ENCODE peak calls at places on chromosomes 1 and 21, in seven cellular contexts. Q is GM23248, T is AG09309, W is DND-41, O is aorta, B is choroid plexus epithelial cell, J is fibroblast of the aortic adventitia. E is an unnamed sample.

GRCh38 chr1:27597036-27597435 is 6.9 kb downstream of the AHDC1 start:
- DNase-seq in Q (no peak), T (no peak), W (no peak), O (no peak), B (no peak), J (no peak), E (no peak)

GRCh38 chr1:214864896-214865688 is 217.4 kb upstream of the KCNK2 start:
- DNase-seq in Q (peak), T (no peak), W (no peak), O (no peak), B (peak), J (peak), E (no peak)

GRCh38 chr1:2180297-2181245 is 14.0 kb downstream of the FAAP20 start:
- DNase-seq in Q (peak), T (no peak), W (no peak), O (no peak), B (no peak), J (no peak), E (no peak)

GRCh38 chr1:76140227-76140626 is 65.7 kb downstream of the ST6GALNAC3 start:
- DNase-seq in Q (no peak), T (no peak), W (no peak), O (no peak), B (no peak), J (no peak), E (no peak)

GRCh38 chr1:205263580-205264190 is 35.9 kb downstream of the TMCC2 start:
- DNase-seq in Q (peak), T (no peak), W (no peak), O (no peak), B (peak), J (peak), E (no peak)

GRCh38 chr1:214623430-214623829 is 20.4 kb downstream of the CENPF start:
- DNase-seq in Q (peak), T (no peak), W (no peak), O (no peak), B (no peak), J (no peak), E (no peak)

GRCh38 chr1:58896211-58897183 is 112.7 kb upstream of the JUN start:
- DNase-seq in Q (peak), T (no peak), W (no peak), O (peak), B (peak), J (peak), E (no peak)

GRCh38 chr1:29832936-29833335 is 596.6 kb downstream of the PTPRU start:
- DNase-seq in Q (no peak), T (no peak), W (no peak), O (no peak), B (no peak), J (no peak), E (no peak)

GRCh38 chr21:41895643-41896493 is 16.7 kb upstream of the PRDM15 start:
- DNase-seq in Q (no peak), T (no peak), W (no peak), O (no peak), B (peak), J (no peak), E (peak)

GRCh38 chr1:118304722-118305344 is 119.8 kb upstream of the SPAG17 start:
- DNase-seq in Q (peak), T (no peak), W (no peak), O (no peak), B (peak), J (peak), E (peak)

GRCh38 chr1:151368745-151369610 is 3.5 kb downstream of the SELENBP1 start:
- DNase-seq in Q (no peak), T (no peak), W (no peak), O (no peak), B (no peak), J (no peak), E (no peak)

GRCh38 chr1:30887485-30888315 is 20.9 kb downstream of the SDC3 start:
- DNase-seq in Q (peak), T (peak), W (no peak), O (no peak), B (peak), J (peak), E (no peak)

GRCh38 chr1:25819496-25820246 is at the start of gene MTFR1L:
- DNase-seq in Q (peak), T (no peak), W (peak), O (peak), B (peak), J (peak), E (peak)

GRCh38 chr1:25818569-25818968 is 1.2 kb upstream of the MTFR1L start:
- DNase-seq in Q (peak), T (no peak), W (no peak), O (no peak), B (no peak), J (no peak), E (no peak)

GRCh38 chr1:25820247-25821111 is 725 bp downstream of the MTFR1L start:
- DNase-seq in Q (peak), T (no peak), W (peak), O (peak), B (peak), J (peak), E (peak)

GRCh38 chr1:25816112-25816718 is 3.5 kb upstream of the MTFR1L start:
- DNase-seq in Q (no peak), T (no peak), W (no peak), O (no peak), B (no peak), J (no peak), E (no peak)

DNA sequence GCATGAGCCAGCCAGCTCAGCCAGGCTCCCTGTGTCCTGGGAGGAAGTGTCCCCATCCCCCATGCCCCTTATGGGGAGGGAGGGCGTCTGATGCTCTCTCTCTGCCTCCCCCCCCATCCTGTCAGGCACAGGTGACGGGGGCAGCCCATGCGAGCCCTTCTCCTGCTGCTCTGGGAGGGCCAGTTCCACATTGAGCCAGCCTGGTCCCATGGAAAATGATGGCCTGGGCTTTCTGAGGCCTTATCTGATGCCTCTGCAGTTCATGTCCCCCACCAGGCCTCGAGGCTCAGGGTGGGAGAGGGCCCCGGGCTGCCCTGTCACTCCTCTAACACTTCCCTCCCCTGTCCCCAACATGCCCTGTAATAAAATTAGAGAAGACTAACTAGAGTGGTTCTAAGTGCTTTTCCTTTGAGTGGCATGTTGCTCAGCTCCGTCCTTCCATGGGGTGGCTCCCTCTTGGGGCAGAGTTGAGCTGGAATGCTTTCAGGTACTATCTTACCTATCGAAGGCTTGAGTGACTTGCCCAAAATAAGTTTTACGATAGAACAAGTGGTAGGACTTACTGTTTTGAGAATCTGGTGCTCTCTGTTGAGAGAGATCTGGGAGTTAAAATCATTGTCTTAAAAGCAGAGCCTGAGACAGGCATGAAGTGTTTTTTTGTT is 1.8 kb upstream of the MTFR1L start:
- DNase-seq in Q (no peak), T (no peak), W (no peak), O (no peak), B (no peak), J (no peak), E (no peak)
- H3K4me3 ChIP-seq in Q (peak), T (no peak), W (no peak), O (no peak), B (no peak), J (no peak), E (no peak)

DNA sequence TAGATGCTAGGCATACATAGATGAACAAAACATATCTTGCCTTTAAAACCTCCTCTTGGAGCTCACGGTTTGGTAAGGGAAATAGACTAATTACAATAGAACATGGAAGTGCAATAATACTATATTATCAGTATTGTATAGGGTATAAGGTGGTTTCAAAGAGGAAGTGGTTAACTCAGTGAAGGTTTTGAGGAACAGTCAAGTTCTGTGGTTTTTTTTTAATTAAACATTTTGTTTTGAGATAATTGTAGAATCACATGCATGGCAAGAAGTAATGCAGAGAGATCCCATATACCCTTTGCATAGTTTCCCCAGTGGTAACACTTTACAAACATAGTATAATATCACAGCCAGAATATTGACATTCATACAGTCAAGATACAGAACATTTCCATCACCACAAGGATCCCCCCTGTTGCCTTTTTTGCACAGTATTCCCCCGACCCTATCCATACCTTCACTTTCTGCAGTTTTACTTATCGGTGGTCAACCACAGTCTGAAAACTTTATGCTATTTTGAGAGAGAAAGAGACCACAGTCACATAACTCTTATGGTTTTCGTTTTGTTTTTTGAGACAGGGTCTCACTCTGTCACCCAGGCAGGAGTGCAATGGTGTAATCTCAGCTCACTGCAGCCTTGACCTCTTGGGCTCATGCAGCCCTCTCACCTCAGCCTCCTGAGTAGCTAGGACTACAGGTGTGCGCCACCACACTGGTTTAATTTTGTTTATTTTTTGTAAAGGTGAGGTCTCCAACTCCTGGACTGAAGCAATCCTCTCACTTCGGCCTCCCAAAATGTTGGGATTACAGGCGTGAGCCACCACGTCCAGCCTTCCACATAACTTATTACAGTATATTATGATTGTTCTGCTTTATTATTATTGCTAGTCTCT is 60.5 kb upstream of the KIAA1614 start:
- DNase-seq in Q (no peak), T (no peak), W (peak), O (no peak), B (no peak), J (no peak), E (peak)
- H3K4me3 ChIP-seq in Q (no peak), T (no peak), W (no peak), O (no peak), B (no peak), J (no peak), E (no peak)

DNA sequence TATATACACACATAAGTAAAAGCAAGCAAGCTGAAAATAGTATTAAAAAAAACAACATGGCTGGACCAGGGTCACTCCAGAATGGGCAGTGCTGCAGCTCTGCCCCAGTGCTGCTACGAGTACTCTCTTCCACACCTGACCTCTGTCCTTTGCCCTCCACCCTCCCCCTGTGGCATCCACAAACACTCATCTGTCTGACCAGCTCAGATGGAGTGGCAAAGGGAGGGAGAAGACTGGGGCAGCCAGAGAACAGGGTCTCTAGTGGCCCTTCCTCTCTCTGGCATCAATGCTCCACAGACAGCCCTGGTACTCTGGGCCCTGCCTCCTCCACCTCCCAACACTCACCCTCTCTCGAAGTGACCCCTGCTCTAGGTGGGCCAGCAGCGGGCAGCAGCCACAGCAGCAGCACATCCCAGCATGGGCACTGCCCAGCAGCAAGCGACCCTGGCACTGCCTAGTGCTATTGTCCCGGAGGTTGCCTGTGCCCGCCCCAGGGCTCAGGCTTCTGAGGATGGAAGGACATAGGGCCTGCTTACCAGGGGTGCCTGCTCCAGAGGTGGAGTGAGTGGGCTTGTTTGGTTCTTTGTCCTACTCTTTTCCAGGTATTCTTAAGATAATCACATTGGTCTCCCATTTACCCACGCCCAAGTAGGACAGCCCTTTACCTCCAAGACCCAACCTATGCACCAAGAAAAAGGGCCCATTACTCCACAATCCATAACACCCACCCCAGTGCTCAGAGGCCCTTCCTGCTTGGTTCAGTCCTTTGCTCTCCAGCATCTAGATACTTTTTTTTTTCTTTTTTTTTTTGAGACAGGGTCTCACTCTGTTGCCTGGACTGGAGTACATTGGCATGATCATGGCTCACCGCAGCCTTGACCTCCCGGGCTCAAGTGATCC is 6.2 kb downstream of the ARHGEF2 start:
- DNase-seq in Q (no peak), T (no peak), W (no peak), O (no peak), B (no peak), J (no peak), E (no peak)
- H3K4me3 ChIP-seq in Q (no peak), T (no peak), W (no peak), O (no peak), B (no peak), J (no peak), E (no peak)

DNA sequence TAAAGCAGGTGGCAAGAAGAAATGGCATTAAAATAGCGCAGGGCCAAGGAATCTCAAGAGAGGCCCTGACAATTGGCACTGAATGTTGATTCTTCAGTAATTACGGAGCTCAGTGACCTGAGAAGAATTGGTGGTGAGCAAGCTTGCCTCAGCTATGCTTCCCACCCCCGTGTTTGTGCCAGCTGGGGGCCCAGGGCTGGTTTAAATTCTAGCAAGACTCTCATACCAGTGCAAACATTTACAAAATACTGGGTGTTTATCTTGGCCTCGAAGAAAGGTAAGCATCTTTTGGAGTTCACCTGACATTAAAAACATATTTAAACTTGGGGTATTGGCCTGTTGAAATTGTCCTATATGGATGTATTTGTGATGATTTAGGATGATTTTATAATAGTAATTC is 296.7 kb upstream of the USP25 start:
- DNase-seq in Q (no peak), T (no peak), W (no peak), O (no peak), B (no peak), J (no peak), E (no peak)
- H3K4me3 ChIP-seq in Q (no peak), T (no peak), W (no peak), O (no peak), B (no peak), J (no peak), E (no peak)

GRCh38 chr1:88175120-88175630 is 508.9 kb upstream of the PKN2 start:
- DNase-seq in Q (no peak), T (no peak), W (no peak), O (no peak), B (no peak), J (no peak), E (no peak)
- H3K4me3 ChIP-seq in Q (no peak), T (no peak), W (no peak), O (no peak), B (no peak), J (no peak), E (no peak)

GRCh38 chr1:61491497-61491896 is 233.4 kb downstream of the TM2D1 start:
- DNase-seq in Q (no peak), T (no peak), W (no peak), O (no peak), B (peak), J (peak), E (no peak)
- H3K4me3 ChIP-seq in Q (no peak), T (no peak), W (no peak), O (no peak), B (no peak), J (no peak), E (no peak)

DNA sequence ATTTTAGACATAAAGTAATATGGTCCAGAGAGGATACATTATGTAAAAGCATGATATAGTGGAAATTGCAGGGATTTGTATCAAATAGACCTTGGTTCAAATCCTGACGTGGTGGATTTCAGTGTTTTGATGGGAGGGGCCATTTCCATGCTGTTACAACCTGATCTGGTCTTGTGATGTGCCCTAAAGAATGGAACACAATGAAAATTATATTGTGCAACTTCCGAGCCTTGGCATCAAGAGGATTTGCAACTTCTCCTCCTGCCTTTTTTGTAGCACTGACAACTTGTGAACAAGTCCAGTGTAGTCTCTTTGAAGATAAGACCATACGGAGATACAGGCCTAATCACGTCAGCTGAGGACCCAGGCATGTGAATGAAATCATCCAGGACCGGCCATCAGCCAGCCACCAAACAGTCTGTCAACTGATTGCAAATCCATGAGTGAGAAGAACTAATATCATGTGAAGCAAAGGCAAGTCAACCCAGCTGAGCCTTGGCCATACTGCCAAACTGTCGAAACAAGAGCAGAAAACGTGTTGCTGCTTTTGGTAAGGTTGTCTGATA is 412.1 kb downstream of the DPYD start:
- DNase-seq in Q (no peak), T (no peak), W (no peak), O (no peak), B (no peak), J (no peak), E (no peak)
- H3K4me3 ChIP-seq in Q (no peak), T (no peak), W (no peak), O (no peak), B (no peak), J (no peak), E (no peak)

GRCh38 chr1:116382321-116382720 is 9.3 kb downstream of the ATP1A1 start:
- DNase-seq in Q (no peak), T (no peak), W (no peak), O (no peak), B (peak), J (peak), E (no peak)
- H3K4me3 ChIP-seq in Q (no peak), T (no peak), W (no peak), O (no peak), B (no peak), J (no peak), E (no peak)